ENCODE peak calls at places on chromosomes 5 and 9, in four cellular contexts. Z is CD4-positive, CD25-positive, alpha-beta regulatory T cell; O is IMR-90; X is mammary epithelial cell. M is an unnamed sample.

GRCh38 chr5:58406394-58406793 is 53.5 kb downstream of the PLK2 start:
- DNase-seq in Z (no peak), O (no peak), X (no peak), M (no peak)

GRCh38 chr5:51544386-51544785 is 161.1 kb downstream of the ISL1 start:
- DNase-seq in Z (no peak), O (no peak), X (no peak), M (no peak)

GRCh38 chr5:28779161-28779754 is 1740.9 kb upstream of the CDH9 start:
- DNase-seq in Z (no peak), O (no peak), X (peak), M (no peak)

GRCh38 chr5:179906795-179907569 is 715 bp downstream of the TBC1D9B start:
- DNase-seq in Z (peak), O (peak), X (peak), M (no peak)

GRCh38 chr5:107428303-107428761 is 242.4 kb downstream of the EFNA5 start:
- DNase-seq in Z (no peak), O (no peak), X (peak), M (no peak)

GRCh38 chr9:98488578-98489312 is 220.0 kb downstream of the GABBR2 start:
- DNase-seq in Z (no peak), O (peak), X (peak), M (no peak)

GRCh38 chr5:152861231-152861630 is 456.2 kb upstream of the NMUR2 start:
- DNase-seq in Z (no peak), O (no peak), X (no peak), M (no peak)

GRCh38 chr5:100777680-100778281 is 125.3 kb downstream of the ST8SIA4 start:
- DNase-seq in Z (no peak), O (peak), X (peak), M (no peak)

GRCh38 chr5:71895546-71895945 is 176.5 kb downstream of the CARTPT start:
- DNase-seq in Z (no peak), O (no peak), X (no peak), M (no peak)

GRCh38 chr5:9058666-9059065 is 487.2 kb downstream of the SEMA5A start:
- DNase-seq in Z (no peak), O (peak), X (no peak), M (no peak)

GRCh38 chr5:62568800-62569432 is 9.7 kb upstream of the LRRC70 start:
- DNase-seq in Z (no peak), O (no peak), X (no peak), M (peak)

GRCh38 chr9:83706703-83707517 is 848 bp downstream of the UBQLN1 start:
- DNase-seq in Z (peak), O (peak), X (peak), M (peak)

GRCh38 chr5:113294341-113295110 is 140.3 kb downstream of the TSSK1B start:
- DNase-seq in Z (peak), O (peak), X (peak), M (peak)

GRCh38 chr9:124282442-124283231 is 24.9 kb downstream of the NEK6 start:
- DNase-seq in Z (no peak), O (peak), X (no peak), M (no peak)

GRCh38 chr9:133763272-133764183 is 25.4 kb upstream of the SARDH start:
- DNase-seq in Z (no peak), O (peak), X (no peak), M (no peak)

GRCh38 chr5:81856948-81857928 is 106.3 kb upstream of the SSBP2 start:
- DNase-seq in Z (no peak), O (no peak), X (peak), M (no peak)

GRCh38 chr5:175517824-175518450 is 39.6 kb downstream of the SFXN1 start:
- DNase-seq in Z (no peak), O (peak), X (peak), M (no peak)

GRCh38 chr9:126696764-126697145 is 83.0 kb downstream of the LMX1B start:
- DNase-seq in Z (no peak), O (no peak), X (no peak), M (no peak)

GRCh38 chr5:116273458-116274242 is 188.8 kb downstream of the COMMD10 start:
- DNase-seq in Z (no peak), O (peak), X (no peak), M (no peak)

GRCh38 chr5:173155912-173156311 is 11.6 kb downstream of the BNIP1 start:
- DNase-seq in Z (no peak), O (peak), X (no peak), M (no peak)

GRCh38 chr5:106080540-106080939 is 1590.2 kb downstream of the EFNA5 start:
- DNase-seq in Z (no peak), O (no peak), X (no peak), M (no peak)

GRCh38 chr5:106089073-106089472 is 1581.7 kb downstream of the EFNA5 start:
- DNase-seq in Z (no peak), O (no peak), X (no peak), M (no peak)

GRCh38 chr5:106085136-106085535 is 1585.6 kb downstream of the EFNA5 start:
- DNase-seq in Z (no peak), O (no peak), X (no peak), M (no peak)

GRCh38 chr5:106086352-106086751 is 1584.4 kb downstream of the EFNA5 start:
- DNase-seq in Z (no peak), O (no peak), X (no peak), M (peak)
- H3K4me3 ChIP-seq in Z (no peak), O (no peak), X (no peak), M (no peak)

GRCh38 chr5:55853818-55854217 is 2.7 kb downstream of the IL31RA start:
- DNase-seq in Z (no peak), O (peak), X (no peak), M (no peak)

GRCh38 chr5:55853271-55853670 is 2.1 kb downstream of the IL31RA start:
- DNase-seq in Z (no peak), O (no peak), X (peak), M (no peak)

GRCh38 chr5:55852503-55852902 is 1.3 kb downstream of the IL31RA start:
- DNase-seq in Z (no peak), O (peak), X (no peak), M (no peak)

GRCh38 chr5:55850839-55851674 is at the start of gene IL31RA:
- DNase-seq in Z (no peak), O (peak), X (peak), M (no peak)

GRCh38 chr5:55851675-55851979 is 470 bp downstream of the IL31RA start:
- DNase-seq in Z (no peak), O (no peak), X (no peak), M (no peak)
- H3K4me3 ChIP-seq in Z (no peak), O (no peak), X (no peak), M (no peak)

DNA sequence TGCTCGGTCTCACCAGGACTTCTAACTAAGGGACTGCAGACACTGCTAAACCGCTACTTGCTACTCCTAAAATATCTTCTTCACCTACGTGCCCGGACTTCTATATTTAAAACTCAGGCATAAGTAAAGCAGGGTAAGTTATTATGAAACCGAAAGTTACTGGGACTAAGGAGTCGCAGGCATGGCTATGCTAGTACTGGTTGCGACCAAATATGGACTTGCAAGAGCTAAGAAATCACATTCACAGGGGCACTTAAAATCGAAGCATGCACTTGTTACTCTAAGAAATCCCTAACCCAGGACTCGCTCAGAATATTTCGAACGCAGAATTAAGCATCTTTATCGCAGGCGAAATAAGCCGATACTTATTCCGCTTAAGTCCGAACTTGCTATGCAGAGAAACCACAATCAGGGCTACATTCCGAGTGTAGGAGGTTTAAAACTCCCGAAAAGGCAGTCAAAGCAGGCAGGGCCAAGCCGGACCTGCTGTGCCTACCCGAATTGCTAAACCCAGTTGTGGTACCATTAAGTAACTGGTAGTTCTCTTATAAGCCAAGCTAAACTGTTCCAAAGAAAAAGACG is 2.1 kb downstream of the ANXA2R start:
- DNase-seq in Z (peak), O (peak), X (peak), M (peak)
- H3K4me3 ChIP-seq in Z (peak), O (peak), X (peak), M (peak)

DNA sequence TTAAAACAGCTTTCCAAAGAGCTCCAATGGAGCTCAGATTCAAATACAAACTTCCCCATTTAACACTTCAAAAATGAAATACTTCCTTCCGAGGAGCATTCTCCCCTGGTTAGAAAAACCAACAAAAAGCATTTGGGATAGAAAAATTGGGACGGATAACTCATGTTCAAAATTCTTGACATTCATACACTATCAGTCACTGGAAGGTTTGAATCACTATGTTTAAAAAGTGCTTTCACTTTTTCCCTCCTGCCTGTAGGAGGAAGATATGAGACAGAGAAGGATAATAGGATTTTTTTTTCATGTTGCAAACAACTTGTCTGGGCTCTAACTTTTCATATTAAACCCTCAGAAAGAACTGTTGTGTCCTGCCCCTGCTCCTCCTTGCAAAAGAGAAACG is 412.0 kb downstream of the ACTL7B start:
- DNase-seq in Z (no peak), O (peak), X (peak), M (no peak)
- H3K4me3 ChIP-seq in Z (no peak), O (peak), X (peak), M (no peak)

DNA sequence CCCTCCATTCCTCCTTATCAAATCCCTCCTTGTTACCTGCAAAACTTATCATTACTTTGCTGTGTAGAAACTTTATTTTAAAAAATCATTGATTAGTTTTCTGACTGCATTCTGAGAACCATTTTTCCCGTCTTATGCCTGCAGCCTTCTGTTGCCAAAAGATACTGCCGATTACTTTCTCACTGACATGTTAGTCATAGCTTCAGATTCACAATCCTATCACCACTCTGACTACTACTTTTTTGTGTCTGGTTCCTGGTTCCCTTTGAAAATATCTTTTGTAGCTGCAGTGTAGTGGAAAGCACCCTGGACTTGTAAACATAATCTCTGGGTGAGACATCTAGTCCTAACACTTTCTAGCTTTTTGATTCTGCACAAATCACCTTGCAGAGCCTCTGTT is 71.7 kb downstream of the NR2F1 start:
- DNase-seq in Z (no peak), O (peak), X (no peak), M (no peak)
- H3K4me3 ChIP-seq in Z (no peak), O (no peak), X (no peak), M (no peak)

DNA sequence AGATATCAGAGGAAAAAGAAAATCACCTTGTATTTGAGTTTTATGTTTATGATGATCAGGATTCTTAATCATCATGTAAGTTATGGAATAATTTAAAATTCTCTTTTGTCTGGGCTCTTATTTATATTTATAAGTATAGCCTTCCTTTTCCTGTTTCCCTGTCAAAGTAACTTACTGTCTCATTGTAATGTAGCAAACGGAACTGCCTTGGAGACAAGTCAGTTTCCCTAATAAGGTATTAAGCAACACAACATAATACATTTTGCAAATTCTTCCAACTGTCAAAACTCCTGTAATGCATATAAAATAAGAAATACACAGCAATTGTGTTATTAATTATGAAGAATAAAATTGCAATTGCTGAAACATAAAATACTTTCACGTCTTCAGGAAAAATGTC is 463.2 kb downstream of the MAT2B start:
- DNase-seq in Z (no peak), O (no peak), X (no peak), M (no peak)
- H3K4me3 ChIP-seq in Z (no peak), O (no peak), X (no peak), M (no peak)

GRCh38 chr9:14346826-14347407 is 33.0 kb upstream of the NFIB start:
- DNase-seq in Z (no peak), O (no peak), X (no peak), M (no peak)

GRCh38 chr9:14344846-14345585 is 31.1 kb upstream of the NFIB start:
- DNase-seq in Z (no peak), O (no peak), X (no peak), M (no peak)

GRCh38 chr9:14345586-14346237 is 31.8 kb upstream of the NFIB start:
- DNase-seq in Z (no peak), O (no peak), X (no peak), M (no peak)

GRCh38 chr9:14347408-14348224 is 33.7 kb upstream of the NFIB start:
- DNase-seq in Z (no peak), O (no peak), X (peak), M (no peak)

DNA sequence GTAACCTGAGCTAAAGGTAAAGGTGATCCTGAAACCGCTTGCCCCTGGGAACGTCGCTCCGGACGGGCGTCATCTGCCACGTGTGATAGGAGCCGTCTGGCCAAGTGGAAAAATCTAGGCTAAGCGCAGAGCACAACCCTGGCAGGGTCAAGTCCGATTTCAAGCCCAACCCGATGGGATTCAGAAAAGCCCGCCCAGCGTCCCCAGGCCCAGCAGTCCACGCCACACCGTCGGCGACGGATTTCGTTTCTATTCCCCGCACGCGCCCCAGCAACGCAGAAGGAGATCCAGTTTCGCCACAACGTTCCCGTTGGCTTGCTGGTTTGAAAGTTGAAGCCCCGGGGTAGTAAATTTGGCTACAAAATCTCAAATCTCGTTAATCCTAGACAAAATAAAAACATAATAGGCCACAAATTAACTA is 32.4 kb upstream of the NFIB start:
- DNase-seq in Z (no peak), O (no peak), X (no peak), M (no peak)
- H3K4me3 ChIP-seq in Z (no peak), O (no peak), X (no peak), M (no peak)

DNA sequence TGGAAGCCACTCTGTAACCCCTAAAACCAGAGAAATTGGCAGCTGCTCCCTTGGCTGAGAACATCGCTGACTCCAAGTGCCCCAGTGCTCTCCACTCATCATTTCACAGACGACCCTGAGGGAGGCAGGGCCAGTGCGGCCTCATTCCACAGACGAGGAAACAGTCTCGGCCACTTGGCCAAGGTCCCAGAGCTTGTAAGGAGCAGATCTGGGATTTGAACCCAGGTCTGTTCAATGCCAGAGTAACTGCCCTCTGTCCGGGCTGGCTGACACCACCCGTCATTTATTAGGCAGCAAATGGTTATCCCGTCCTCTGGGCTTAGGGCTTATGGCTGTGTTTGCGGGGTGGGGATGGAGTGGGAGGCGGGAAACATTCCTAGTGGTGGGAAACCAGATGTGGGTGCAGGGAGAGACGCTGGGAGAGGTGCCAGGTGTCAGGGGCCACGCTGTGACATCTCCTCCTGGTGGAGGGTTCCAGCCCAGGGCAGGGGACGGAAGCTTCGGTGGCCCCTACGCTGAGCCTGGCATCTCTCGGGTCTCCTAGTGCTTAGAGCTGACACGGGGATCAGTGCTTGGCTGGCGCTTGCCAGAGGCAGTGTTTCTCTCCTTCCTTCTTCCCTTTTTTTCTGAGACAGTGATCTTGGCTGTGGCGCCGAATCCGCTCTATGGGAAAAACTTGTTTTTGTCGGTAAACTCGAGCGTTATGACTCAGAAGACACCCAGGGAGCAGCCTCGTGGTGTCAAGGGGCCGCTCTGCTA is 20.1 kb upstream of the IER5L start:
- DNase-seq in Z (no peak), O (peak), X (no peak), M (no peak)
- H3K4me3 ChIP-seq in Z (no peak), O (no peak), X (no peak), M (no peak)

M was measured in HAP-1.